ENCODE peak calls at places on chromosome 20, in five cellular contexts. S is progenitor cell of endocrine pancreas, U is H9, L is A549, E is heart right ventricle. X is an unnamed sample.

GRCh38 chr20:13554706-13555105 is 84.0 kb downstream of the TASP1 start:
- DNase-seq in E (no peak), U (no peak), S (no peak), L (no peak), X (peak; percentile 44)

GRCh38 chr20:53660078-53660909 is 66.7 kb upstream of the ZNF217 start:
- DNase-seq in E (peak; percentile 22), L (peak; percentile 36), S (no peak), U (peak; percentile 37), X (peak; percentile 17)

GRCh38 chr20:54623923-54624569 is 148.7 kb downstream of the DOK5 start:
- DNase-seq in E (no peak), L (no peak), U (no peak), S (no peak), X (no peak)

GRCh38 chr20:63771046-63771707 is 31.6 kb downstream of the SLC2A4RG start:
- DNase-seq in S (no peak), E (no peak), U (peak; percentile 23), L (no peak), X (no peak)

GRCh38 chr20:33846291-33846916 is 35.3 kb downstream of the CHMP4B start:
- DNase-seq in S (no peak), L (no peak), E (no peak), U (no peak), X (peak; percentile 29)

GRCh38 chr20:2539341-2539740 is 3.0 kb downstream of the TMC2 start:
- DNase-seq in U (no peak), E (no peak), L (no peak), S (no peak), X (no peak)

GRCh38 chr20:25584905-25585704 is at the start of gene NINL:
- DNase-seq in U (peak; percentile 89), E (peak; percentile 65), S (peak; percentile 81), L (peak; percentile 83), X (peak; percentile 48)

GRCh38 chr20:47356220-47356525 is 326 bp downstream of the ZMYND8 start:
- DNase-seq in E (no peak), L (no peak), S (no peak), U (no peak), X (no peak)

GRCh38 chr20:52209154-52209571 is 17.6 kb upstream of the ZFP64 start:
- DNase-seq in U (peak; percentile 84), S (no peak), L (no peak), E (no peak), X (no peak)

GRCh38 chr20:5216663-5217062 is 89.9 kb downstream of the CDS2 start:
- DNase-seq in E (peak; percentile 48), L (no peak), U (no peak), S (no peak), X (no peak)

GRCh38 chr20:2822073-2822472 is 5.9 kb downstream of the TMEM239 start:
- DNase-seq in L (no peak), S (no peak), E (no peak), U (no peak), X (peak; percentile 30)

GRCh38 chr20:47070176-47070575 is 175.5 kb downstream of the EYA2 start:
- DNase-seq in E (no peak), L (no peak), S (no peak), U (no peak), X (peak; percentile 72)

GRCh38 chr20:25279403-25279802 is 31.5 kb downstream of the PYGB start:
- DNase-seq in S (no peak), L (no peak), E (no peak), U (no peak), X (no peak)

GRCh38 chr20:32820000-32820697 is 395 bp downstream of the MAPRE1 start:
- DNase-seq in L (peak; percentile 36), S (peak; percentile 95), U (peak; percentile 92), E (no peak), X (peak; percentile 40)

GRCh38 chr20:13373400-13373799 is 152.3 kb downstream of the ISM1 start:
- DNase-seq in U (no peak), L (no peak), E (no peak), S (no peak), X (no peak)

GRCh38 chr20:48804300-48804980 is 23.4 kb downstream of the PREX1 start:
- DNase-seq in S (no peak), L (no peak), U (no peak), E (no peak), X (no peak)

GRCh38 chr20:43397147-43397546 is 60.5 kb upstream of the SRSF6 start:
- DNase-seq in U (no peak), E (no peak), L (no peak), S (no peak), X (no peak)

GRCh38 chr20:43508106-43508505 is 609 bp downstream of the L3MBTL1 start:
- DNase-seq in L (peak; percentile 21), S (no peak), U (peak; percentile 54), E (no peak), X (no peak)

GRCh38 chr20:17169575-17170136 is 57.2 kb upstream of the PCSK2 start:
- DNase-seq in S (no peak), U (no peak), L (no peak), E (no peak), X (no peak)

GRCh38 chr20:47675190-47676142 is 109.8 kb downstream of the SULF2 start:
- DNase-seq in U (peak; percentile 61), L (no peak), S (no peak), E (no peak), X (no peak)

GRCh38 chr20:49247792-49248191 is 28.6 kb downstream of the DDX27 start:
- DNase-seq in E (no peak), U (no peak), L (no peak), S (no peak), X (no peak)

GRCh38 chr20:14453259-14453658 is 115.8 kb upstream of the FLRT3 start:
- DNase-seq in U (no peak), S (no peak), L (no peak), E (no peak), X (no peak)

GRCh38 chr20:38537176-38537575 is 43.8 kb upstream of the ADIG start:
- DNase-seq in L (no peak), U (no peak), E (no peak), S (no peak), X (no peak)

GRCh38 chr20:13839421-13840092 is 54.7 kb downstream of the NDUFAF5 start:
- DNase-seq in U (no peak), L (no peak), S (no peak), E (no peak), X (peak; percentile 41)

GRCh38 chr20:22302039-22302438 is 282.3 kb downstream of the FOXA2 start:
- DNase-seq in E (no peak), U (no peak), L (no peak), S (no peak), X (no peak)

GRCh38 chr20:22305391-22305790 is 279.0 kb downstream of the FOXA2 start:
- DNase-seq in U (no peak), S (no peak), L (no peak), E (no peak), X (no peak)

GRCh38 chr20:22308934-22309333 is 275.4 kb downstream of the FOXA2 start:
- DNase-seq in L (no peak), E (no peak), S (no peak), U (no peak), X (no peak)

GRCh38 chr20:22303523-22303922 is 280.8 kb downstream of the FOXA2 start:
- DNase-seq in U (no peak), E (no peak), S (no peak), L (peak; percentile 53), X (no peak)
- TF ChIP-seq CTCF in U (peak; percentile 62), E (no peak), S (peak; percentile 26), L (peak; percentile 44), X (no peak)

GRCh38 chr20:50663095-50663821 is 28.1 kb downstream of the RIPOR3 start:
- DNase-seq in S (no peak), L (no peak), U (peak; percentile 48), E (no peak), X (no peak)
- TF ChIP-seq CTCF in S (peak; percentile 38), L (peak; percentile 65), U (peak; percentile 64), E (no peak), X (no peak)

DNA sequence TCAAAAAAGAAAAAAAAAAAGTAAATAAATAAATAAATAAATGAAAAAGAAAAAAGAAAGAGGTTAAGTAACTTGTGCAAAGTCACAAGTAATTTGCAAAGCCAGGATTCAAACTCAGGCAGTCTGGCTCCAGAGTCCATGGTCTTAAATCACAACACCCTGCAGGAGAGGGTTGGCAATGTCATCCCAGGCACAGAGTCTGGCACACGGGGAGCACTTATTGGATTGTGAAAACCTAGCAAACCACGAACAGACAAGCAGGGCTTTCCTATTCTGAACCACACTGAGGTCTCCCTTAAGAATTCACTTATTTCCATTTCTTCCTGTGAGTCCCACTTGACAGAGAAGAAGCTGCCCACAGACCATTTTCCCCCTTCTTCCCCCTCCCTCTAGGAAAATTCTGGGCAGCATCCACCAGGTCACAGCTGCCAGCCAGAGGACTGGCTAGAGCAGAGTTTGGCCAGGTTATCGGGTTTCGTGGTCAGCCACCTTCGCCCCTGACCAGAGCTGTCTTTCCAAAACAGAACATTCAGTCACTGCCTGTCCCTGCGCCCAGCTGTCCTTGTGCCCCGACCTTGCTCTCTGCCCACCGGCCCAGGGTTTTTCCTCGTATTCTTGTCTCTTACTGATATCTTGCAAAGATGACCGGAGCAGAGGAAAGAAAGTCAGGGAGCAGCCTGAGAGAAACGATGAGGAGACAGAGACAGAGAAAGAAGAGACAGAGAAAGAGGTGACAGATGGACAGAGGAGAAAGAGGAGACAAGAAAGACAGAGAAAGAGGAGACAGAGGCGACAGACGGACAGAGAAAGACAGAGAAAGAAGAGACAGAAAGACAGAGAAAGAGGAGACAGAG is 106.4 kb upstream of the PTPN1 start:
- DNase-seq in L (no peak), U (no peak), E (no peak), S (no peak), X (no peak)
- TF ChIP-seq CTCF in L (no peak), U (no peak), E (no peak), S (no peak), X (no peak)

GRCh38 chr20:1327241-1327653 is 1.7 kb downstream of the SDCBP2 start:
- DNase-seq in E (no peak), S (no peak), L (no peak), U (peak; percentile 25), X (peak; percentile 79)

GRCh38 chr20:1323830-1324597 is 4.9 kb downstream of the SDCBP2 start:
- DNase-seq in E (no peak), S (no peak), U (no peak), L (no peak), X (no peak)

GRCh38 chr20:1324598-1325172 is 4.3 kb downstream of the SDCBP2 start:
- DNase-seq in S (no peak), U (no peak), E (no peak), L (peak; percentile 64), X (peak; percentile 91)

GRCh38 chr20:1326031-1326930 is 2.7 kb downstream of the SDCBP2 start:
- DNase-seq in E (no peak), L (peak; percentile 35), U (peak; percentile 1), S (no peak), X (peak; percentile 41)

DNA sequence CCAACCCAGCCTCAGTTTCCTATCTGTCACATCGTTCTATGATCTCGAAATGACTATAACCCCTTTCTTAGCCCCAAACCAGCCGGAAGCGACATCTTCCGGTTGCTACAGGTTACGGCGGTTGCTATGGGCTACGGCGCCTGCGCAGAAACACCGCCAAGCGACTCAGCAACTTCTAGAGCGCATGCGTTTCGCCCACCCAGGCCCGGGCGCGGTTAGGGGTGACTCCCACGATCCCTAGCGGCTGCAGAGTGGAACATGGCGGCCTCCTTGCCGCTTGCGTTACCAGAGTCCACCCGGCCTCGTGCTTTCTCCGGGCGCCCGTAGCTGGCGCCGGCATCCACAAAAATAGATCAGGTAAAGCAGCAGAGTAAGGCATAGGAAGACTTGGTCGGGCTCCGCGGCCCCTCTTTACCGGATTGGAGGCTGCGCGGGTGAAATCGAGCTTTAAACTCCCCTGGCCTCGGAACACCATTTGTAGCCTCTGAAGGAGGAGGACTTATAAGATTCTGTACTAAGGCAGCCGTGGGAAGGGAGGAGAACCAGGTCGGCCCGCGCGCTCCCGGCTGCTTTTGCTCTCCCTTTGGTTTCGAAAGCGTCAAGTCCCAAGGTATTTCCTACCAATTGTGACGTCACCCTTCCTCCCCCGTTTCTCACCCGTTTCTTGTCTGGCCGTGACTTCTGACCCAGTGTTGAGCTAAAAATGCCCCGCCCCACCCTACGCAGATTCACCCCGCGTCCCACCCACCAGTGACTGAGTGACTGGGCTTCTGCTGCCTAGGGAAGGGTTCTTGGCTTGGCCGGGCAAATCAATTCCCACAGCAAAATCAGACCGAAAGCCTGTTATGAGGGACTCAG is 3.5 kb downstream of the SDCBP2 start:
- DNase-seq in S (peak; percentile 96), L (peak; percentile 100), E (peak; percentile 99), U (peak; percentile 96), X (peak; percentile 97)
- TF ChIP-seq CTCF in S (peak; percentile 29), L (no peak), E (peak; percentile 32), U (no peak), X (no peak)